ENCODE peak calls at places on chromosomes 4 and X, in six cellular contexts. F is NCI-H524, Z is NCI-H1417, H is cerebellum, L is iPS-NIHi11, O is ascending aorta. K is an unnamed sample.

GRCh38 chr4:34293459-34293858 is 1950.9 kb downstream of the ARAP2 start:
- DNase-seq in F (no peak), O (no peak), L (peak), H (no peak), Z (no peak), K (peak)

GRCh38 chrX:8191022-8191421 is 20.0 kb upstream of the VCX2 start:
- DNase-seq in Z (no peak), O (no peak), L (no peak), F (no peak), H (no peak), K (no peak)

GRCh38 chr4:1937550-1937949 is 66.4 kb downstream of the NSD2 start:
- DNase-seq in F (no peak), O (no peak), Z (no peak), L (no peak), H (no peak), K (no peak)

GRCh38 chrX:19670854-19671620 is 155.7 kb upstream of the MAP3K15 start:
- DNase-seq in Z (no peak), L (peak), F (no peak), O (no peak), H (no peak), K (no peak)

GRCh38 chr4:45741897-45742296 is 382.0 kb downstream of the GABRG1 start:
- DNase-seq in Z (no peak), O (no peak), F (peak), L (peak), H (no peak), K (no peak)

GRCh38 chr4:110108960-110109359 is 89.5 kb downstream of the ELOVL6 start:
- DNase-seq in Z (no peak), L (no peak), O (no peak), F (no peak), H (no peak), K (no peak)

GRCh38 chrX:129980540-129981206 is 1.8 kb upstream of the BCORL1 start:
- DNase-seq in Z (no peak), F (peak), L (peak), O (peak), H (no peak), K (no peak)

GRCh38 chrX:153474718-153475117 is 4.3 kb upstream of the HAUS7 start:
- DNase-seq in O (peak), H (peak), L (peak), Z (peak), F (no peak), K (no peak)

GRCh38 chr4:7295201-7295916 is 103.0 kb downstream of the SORCS2 start:
- DNase-seq in Z (no peak), O (no peak), H (peak), F (no peak), L (no peak), K (no peak)

GRCh38 chr4:19655666-19656065 is 596.0 kb upstream of the SLIT2 start:
- DNase-seq in F (no peak), O (no peak), H (no peak), L (no peak), Z (no peak), K (no peak)

GRCh38 chr4:115548123-115548522 is 434.7 kb upstream of the NDST4 start:
- DNase-seq in F (no peak), Z (no peak), L (no peak), O (no peak), H (no peak), K (no peak)

GRCh38 chrX:134631404-134632346 is 26.6 kb downstream of the PLAC1 start:
- DNase-seq in H (no peak), Z (no peak), O (no peak), F (peak), L (no peak), K (no peak)

GRCh38 chr4:95705323-95705722 is 134.6 kb upstream of the PDHA2 start:
- DNase-seq in H (no peak), F (no peak), L (no peak), Z (no peak), O (no peak), K (no peak)